ENCODE peak calls at places on chromosomes 1 and 21, in eight cellular contexts. P is glutamatergic neuron, U is cardiac fibroblast, N is progenitor cell of endocrine pancreas, A is ovary, G is heart right ventricle, L is AG10803, I is fibroblast of lung. Y is an unnamed sample.

GRCh38 chr1:2135425-2135824 is 59.1 kb downstream of the FAAP20 start:
- DNase-seq in U (peak; percentile 91), I (peak; percentile 81), P (no peak), N (peak; percentile 46), G (peak; percentile 76), L (peak; percentile 79), A (peak; percentile 60), Y (peak; percentile 58)

GRCh38 chr1:50416553-50417453 is 6.4 kb downstream of the DMRTA2 start:
- DNase-seq in N (no peak), P (peak; percentile 23), I (no peak), L (no peak), U (no peak), A (no peak), G (no peak), Y (peak; percentile 50)

GRCh38 chr1:11885922-11886321 is 27.2 kb upstream of the NPPB start:
- DNase-seq in P (no peak), L (no peak), N (no peak), I (no peak), G (no peak), U (no peak), A (no peak), Y (no peak)

GRCh38 chr1:10824821-10825540 is 28.5 kb upstream of the CASZ1 start:
- DNase-seq in U (peak; percentile 52), P (no peak), N (no peak), A (peak; percentile 25), G (no peak), L (peak; percentile 39), I (peak; percentile 85), Y (no peak)

GRCh38 chr1:66618390-66618789 is 84.4 kb downstream of the SGIP1 start:
- DNase-seq in G (no peak), L (peak; percentile 63), N (no peak), U (no peak), P (no peak), A (no peak), I (no peak), Y (no peak)

GRCh38 chr21:29271927-29272333 is 26.8 kb upstream of the BACH1 start:
- DNase-seq in L (peak; percentile 61), N (no peak), U (no peak), G (no peak), A (no peak), P (no peak), I (no peak), Y (no peak)

GRCh38 chr1:52544665-52545525 is 8.0 kb downstream of the TUT4 start:
- DNase-seq in L (peak; percentile 24), A (no peak), I (no peak), N (no peak), G (no peak), U (no peak), P (no peak), Y (no peak)

GRCh38 chr1:39700348-39700747 is 9.1 kb upstream of the HPCAL4 start:
- DNase-seq in G (no peak), A (no peak), I (no peak), P (no peak), L (no peak), U (no peak), N (no peak), Y (no peak)

GRCh38 chr1:214454619-214455396 is 96.6 kb downstream of the PTPN14 start:
- DNase-seq in L (peak; percentile 65), N (no peak), U (peak; percentile 71), I (peak; percentile 86), A (no peak), P (no peak), G (no peak), Y (no peak)

GRCh38 chr21:45330075-45330781 is 42.5 kb upstream of the POFUT2 start:
- DNase-seq in I (peak; percentile 85), A (peak; percentile 53), N (peak; percentile 40), U (peak; percentile 87), P (no peak), G (no peak), L (peak; percentile 90), Y (no peak)

GRCh38 chr1:24362982-24363614 is 43.9 kb downstream of the GRHL3 start:
- DNase-seq in L (peak; percentile 85), U (peak; percentile 89), I (peak; percentile 96), P (no peak), G (no peak), N (no peak), A (no peak), Y (no peak)

GRCh38 chr1:171290611-171291010 is 23.4 kb upstream of the FMO4 start:
- DNase-seq in P (no peak), G (no peak), L (no peak), N (no peak), I (no peak), A (no peak), U (no peak), Y (no peak)

GRCh38 chr1:193542668-193543067 is 356.3 kb upstream of the B3GALT2 start:
- DNase-seq in U (peak; percentile 3), N (no peak), P (no peak), G (no peak), I (no peak), L (no peak), A (no peak), Y (no peak)

GRCh38 chr1:198400063-198400462 is 140.4 kb downstream of the ATP6V1G3 start:
- DNase-seq in U (peak; percentile 30), N (no peak), A (no peak), I (no peak), L (no peak), P (no peak), G (no peak), Y (no peak)

GRCh38 chr1:28010979-28011378 is 51.2 kb downstream of the XKR8 start:
- DNase-seq in I (no peak), U (no peak), N (no peak), L (no peak), A (no peak), P (no peak), G (no peak), Y (no peak)

GRCh38 chr1:182515556-182515955 is 65.6 kb downstream of the RGSL1 start:
- DNase-seq in P (no peak), U (no peak), I (no peak), N (no peak), G (no peak), A (no peak), L (no peak), Y (no peak)

GRCh38 chr1:10793129-10793651 is 3.3 kb downstream of the CASZ1 start:
- DNase-seq in G (no peak), L (peak; percentile 13), N (no peak), A (no peak), P (no peak), I (peak; percentile 35), U (peak; percentile 20), Y (peak; percentile 27)

GRCh38 chr21:14741237-14741636 is 195.1 kb upstream of the SAMSN1 start:
- DNase-seq in N (no peak), L (no peak), I (no peak), U (no peak), G (no peak), P (no peak), A (no peak), Y (no peak)

GRCh38 chr1:156571261-156571958 is 955 bp downstream of the IQGAP3 start:
- DNase-seq in U (peak; percentile 58), P (no peak), I (peak; percentile 92), L (peak; percentile 93), N (no peak), G (no peak), A (no peak), Y (no peak)

GRCh38 chr1:244603498-244603897 is 49.4 kb upstream of the DESI2 start:
- DNase-seq in P (no peak), L (peak; percentile 39), U (peak; percentile 56), A (no peak), G (no peak), I (peak; percentile 16), N (no peak), Y (no peak)

DNA sequence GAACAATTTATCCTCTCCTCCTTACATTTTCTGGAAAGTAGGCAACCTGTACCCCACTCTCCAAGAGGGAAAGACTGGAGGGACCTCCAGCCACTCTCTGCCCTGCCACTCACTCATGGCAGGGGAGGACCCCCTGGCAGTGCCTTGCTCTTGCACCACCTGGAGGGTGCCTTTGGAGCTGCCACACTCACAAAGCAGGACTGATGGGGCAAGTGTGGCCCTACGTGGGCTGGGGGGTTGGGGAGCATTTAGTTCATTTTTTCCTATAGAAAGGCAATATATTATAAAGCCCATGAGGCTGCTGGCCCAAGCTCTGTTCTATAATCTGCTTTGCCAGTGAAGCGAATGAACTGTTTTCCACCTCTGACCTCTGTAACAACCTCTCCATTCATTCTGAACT is 50.3 kb downstream of the GPR161 start:
- DNase-seq in A (no peak), G (no peak), I (no peak), P (no peak), L (no peak), N (no peak), U (no peak), Y (no peak)
- TF ChIP-seq CTCF in A (no peak), G (no peak), I (no peak), P (no peak), L (no peak), N (no peak), U (no peak), Y (no peak)

GRCh38 chr1:54125671-54126070 is 27.1 kb downstream of the CDCP2 start:
- DNase-seq in L (no peak), G (peak; percentile 35), N (no peak), U (peak; percentile 40), I (no peak), P (no peak), A (peak; percentile 45), Y (no peak)
- TF ChIP-seq CTCF in L (peak; percentile 37), G (peak; percentile 32), N (no peak), U (peak; percentile 18), I (peak; percentile 31), P (no peak), A (no peak), Y (no peak)

DNA sequence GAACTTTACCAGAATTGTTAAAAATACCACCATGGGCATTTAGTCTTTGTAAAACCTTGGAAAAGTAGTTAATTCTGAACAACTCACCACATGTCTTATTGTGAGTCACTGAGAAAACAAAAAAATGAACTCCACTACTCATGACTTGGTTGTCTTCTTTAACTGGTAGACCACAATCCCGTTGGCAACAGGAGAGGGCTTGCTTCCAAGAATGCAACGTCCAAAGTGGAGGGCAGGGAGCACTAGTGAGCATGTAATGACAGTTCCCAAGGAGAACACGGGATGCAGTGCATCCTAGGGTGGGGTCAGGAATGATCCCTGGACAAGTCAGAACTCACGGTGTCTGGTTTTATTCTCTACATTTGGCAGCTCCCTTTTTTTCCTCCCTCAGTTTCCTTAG is 15.2 kb upstream of the HMCN1 start:
- DNase-seq in L (peak; percentile 97), N (no peak), I (peak; percentile 97), U (peak; percentile 86), G (no peak), P (peak; percentile 22), A (no peak), Y (peak; percentile 10)
- TF ChIP-seq CTCF in L (peak; percentile 64), N (peak; percentile 13), I (peak; percentile 45), U (peak; percentile 44), G (no peak), P (no peak), A (no peak), Y (no peak)

DNA sequence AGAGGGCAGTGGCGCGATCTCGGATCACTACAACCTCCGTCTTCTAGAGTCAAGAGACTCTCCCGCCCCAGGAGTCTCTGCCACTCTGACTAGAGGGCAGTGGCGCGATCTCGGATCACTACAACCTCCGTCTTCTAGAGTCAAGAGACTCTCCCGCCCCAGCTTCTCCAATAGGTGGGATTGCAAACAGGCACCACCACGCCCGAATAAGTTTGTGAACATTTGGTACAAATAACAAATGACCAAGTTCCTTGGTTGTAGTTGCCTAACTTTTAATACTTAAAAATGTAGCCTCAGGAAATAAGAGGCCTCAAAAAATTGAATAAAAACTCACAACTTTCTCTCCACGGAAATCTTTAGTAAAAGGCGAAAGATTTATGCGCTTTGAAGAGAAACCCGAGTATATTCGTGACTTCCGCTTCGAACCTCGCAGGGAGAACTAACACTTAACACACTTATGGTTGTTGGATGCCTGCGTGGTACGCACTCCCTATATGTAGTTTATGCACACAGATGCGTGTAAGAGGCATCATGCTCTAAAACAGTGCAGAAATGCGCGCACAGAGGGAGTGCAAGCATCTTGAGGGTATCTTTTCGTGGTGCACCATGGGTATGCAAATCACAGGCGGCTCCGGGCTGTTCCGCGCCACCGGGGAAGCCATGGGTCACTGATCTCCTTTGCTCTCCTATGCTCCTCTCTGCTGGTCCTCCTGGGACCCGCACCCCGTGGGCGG is 11.4 kb downstream of the BTBD19 start:
- DNase-seq in G (peak; percentile 79), P (peak; percentile 73), N (peak; percentile 56), L (peak; percentile 87), U (peak; percentile 94), A (peak; percentile 84), I (peak; percentile 96), Y (peak; percentile 80)
- TF ChIP-seq CTCF in G (no peak), P (no peak), N (no peak), L (peak; percentile 18), U (no peak), A (no peak), I (no peak), Y (no peak)

Y was measured in nephron progenitor cell.